ENCODE peak calls at places on chromosomes 3 and 15, in seven cellular contexts. One of them, this sample, is unnamed. For H3K4me1, the result is how much of the 10 kb centered on the place peaks cover.

GRCh38 chr3:195447205-195447604 is 4.4 kb upstream of the ACAP2 start:
- ATAC-seq in left lung: no peak
- ATAC-seq in Panc1: no peak
- ATAC-seq in lower lobe of right lung: no peak
- ATAC-seq in mucosa of descending colon: no peak
- ATAC-seq in upper lobe of right lung: no peak
- ATAC-seq in HCT116: no peak
- ATAC-seq in this sample: no peak

GRCh38 chr15:76642671-76643070 is 262.5 kb downstream of the SCAPER start:
- ATAC-seq in left lung: no peak
- ATAC-seq in Panc1: no peak
- ATAC-seq in lower lobe of right lung: no peak
- ATAC-seq in mucosa of descending colon: no peak
- ATAC-seq in upper lobe of right lung: no peak
- ATAC-seq in HCT116: no peak
- ATAC-seq in this sample: no peak

GRCh38 chr3:30613135-30613825 is 6.9 kb downstream of the TGFBR2 start:
- ATAC-seq in left lung: peak
- ATAC-seq in Panc1: no peak
- ATAC-seq in lower lobe of right lung: no peak
- ATAC-seq in mucosa of descending colon: peak
- ATAC-seq in upper lobe of right lung: peak
- ATAC-seq in HCT116: no peak
- ATAC-seq in this sample: no peak

GRCh38 chr3:188559069-188559410 is 405.1 kb downstream of the LPP start:
- ATAC-seq in left lung: no peak
- ATAC-seq in Panc1: no peak
- ATAC-seq in lower lobe of right lung: no peak
- ATAC-seq in mucosa of descending colon: no peak
- ATAC-seq in upper lobe of right lung: no peak
- ATAC-seq in HCT116: no peak
- ATAC-seq in this sample: no peak

GRCh38 chr3:152879130-152879789 is 44.3 kb downstream of the P2RY1 start:
- ATAC-seq in left lung: no peak
- ATAC-seq in Panc1: no peak
- ATAC-seq in lower lobe of right lung: no peak
- ATAC-seq in mucosa of descending colon: no peak
- ATAC-seq in upper lobe of right lung: no peak
- ATAC-seq in HCT116: no peak
- ATAC-seq in this sample: no peak

GRCh38 chr15:45332694-45333093 is 45.6 kb downstream of the GATM start:
- ATAC-seq in left lung: no peak
- ATAC-seq in Panc1: no peak
- ATAC-seq in lower lobe of right lung: no peak
- ATAC-seq in mucosa of descending colon: no peak
- ATAC-seq in upper lobe of right lung: no peak
- ATAC-seq in HCT116: no peak
- ATAC-seq in this sample: no peak

GRCh38 chr3:130789678-130790340 is 43.2 kb upstream of the PIK3R4 start:
- ATAC-seq in left lung: peak
- ATAC-seq in Panc1: no peak
- ATAC-seq in lower lobe of right lung: no peak
- ATAC-seq in mucosa of descending colon: peak
- ATAC-seq in upper lobe of right lung: peak
- ATAC-seq in HCT116: no peak
- ATAC-seq in this sample: no peak

GRCh38 chr3:175211481-175211880 is 352.3 kb downstream of the NAALADL2 start:
- ATAC-seq in left lung: no peak
- ATAC-seq in Panc1: no peak
- ATAC-seq in lower lobe of right lung: no peak
- ATAC-seq in mucosa of descending colon: no peak
- ATAC-seq in upper lobe of right lung: no peak
- ATAC-seq in HCT116: no peak
- ATAC-seq in this sample: no peak

GRCh38 chr3:24598691-24599090 is 104.0 kb upstream of the THRB start:
- ATAC-seq in left lung: peak
- ATAC-seq in Panc1: no peak
- ATAC-seq in lower lobe of right lung: peak
- ATAC-seq in mucosa of descending colon: peak
- ATAC-seq in upper lobe of right lung: no peak
- ATAC-seq in HCT116: no peak
- ATAC-seq in this sample: no peak

GRCh38 chr3:107429330-107430181 is 52.3 kb downstream of the CCDC54 start:
- ATAC-seq in left lung: peak
- ATAC-seq in Panc1: peak
- ATAC-seq in lower lobe of right lung: peak
- ATAC-seq in mucosa of descending colon: peak
- ATAC-seq in upper lobe of right lung: peak
- ATAC-seq in HCT116: peak
- ATAC-seq in this sample: peak

GRCh38 chr3:48565591-48566400 is 2.2 kb upstream of the UCN2 start:
- ATAC-seq in left lung: no peak
- ATAC-seq in Panc1: peak
- ATAC-seq in lower lobe of right lung: peak
- ATAC-seq in mucosa of descending colon: no peak
- ATAC-seq in upper lobe of right lung: peak
- ATAC-seq in HCT116: peak
- ATAC-seq in this sample: no peak

GRCh38 chr15:25869696-25870095 is 6.6 kb upstream of the ATP10A start:
- ATAC-seq in left lung: no peak
- ATAC-seq in Panc1: no peak
- ATAC-seq in lower lobe of right lung: peak
- ATAC-seq in mucosa of descending colon: no peak
- ATAC-seq in upper lobe of right lung: peak
- ATAC-seq in HCT116: no peak
- ATAC-seq in this sample: no peak

GRCh38 chr15:47293763-47294162 is 423.5 kb upstream of the SEMA6D start:
- ATAC-seq in left lung: peak
- ATAC-seq in Panc1: no peak
- ATAC-seq in lower lobe of right lung: peak
- ATAC-seq in mucosa of descending colon: peak
- ATAC-seq in upper lobe of right lung: peak
- ATAC-seq in HCT116: no peak
- ATAC-seq in this sample: peak

GRCh38 chr3:110989446-110989845 is 82.2 kb upstream of the NECTIN3 start:
- ATAC-seq in left lung: no peak
- ATAC-seq in Panc1: no peak
- ATAC-seq in lower lobe of right lung: no peak
- ATAC-seq in mucosa of descending colon: no peak
- ATAC-seq in upper lobe of right lung: no peak
- ATAC-seq in HCT116: no peak
- ATAC-seq in this sample: no peak

GRCh38 chr3:156693166-156693565 is 18.8 kb downstream of the TIPARP start:
- ATAC-seq in left lung: no peak
- ATAC-seq in Panc1: no peak
- ATAC-seq in lower lobe of right lung: no peak
- ATAC-seq in mucosa of descending colon: no peak
- ATAC-seq in upper lobe of right lung: no peak
- ATAC-seq in HCT116: no peak
- ATAC-seq in this sample: no peak

GRCh38 chr3:81443948-81444347 is 317.5 kb downstream of the GBE1 start:
- ATAC-seq in left lung: peak
- ATAC-seq in Panc1: no peak
- ATAC-seq in lower lobe of right lung: peak
- ATAC-seq in mucosa of descending colon: no peak
- ATAC-seq in upper lobe of right lung: no peak
- ATAC-seq in HCT116: no peak
- ATAC-seq in this sample: peak

GRCh38 chr3:31093608-31093990 is 199.1 kb upstream of the GADL1 start:
- ATAC-seq in left lung: no peak
- ATAC-seq in Panc1: no peak
- ATAC-seq in lower lobe of right lung: no peak
- ATAC-seq in mucosa of descending colon: no peak
- ATAC-seq in upper lobe of right lung: no peak
- ATAC-seq in HCT116: no peak
- ATAC-seq in this sample: no peak

GRCh38 chr3:150739200-150739863 is 23.6 kb downstream of the SIAH2 start:
- ATAC-seq in left lung: no peak
- ATAC-seq in Panc1: no peak
- ATAC-seq in lower lobe of right lung: no peak
- ATAC-seq in mucosa of descending colon: no peak
- ATAC-seq in upper lobe of right lung: no peak
- ATAC-seq in HCT116: no peak
- ATAC-seq in this sample: no peak

GRCh38 chr3:171829841-171830559 is 13.1 kb upstream of the TMEM212 start:
- ATAC-seq in left lung: peak
- ATAC-seq in Panc1: peak
- ATAC-seq in lower lobe of right lung: peak
- ATAC-seq in mucosa of descending colon: peak
- ATAC-seq in upper lobe of right lung: peak
- ATAC-seq in HCT116: peak
- ATAC-seq in this sample: peak

GRCh38 chr3:117681619-117682018 is 972.0 kb downstream of the TUSC7 start:
- ATAC-seq in left lung: peak
- ATAC-seq in Panc1: no peak
- ATAC-seq in lower lobe of right lung: no peak
- ATAC-seq in mucosa of descending colon: no peak
- ATAC-seq in upper lobe of right lung: no peak
- ATAC-seq in HCT116: no peak
- ATAC-seq in this sample: no peak

GRCh38 chr15:101239724-101240136 is 12.1 kb downstream of the CHSY1 start:
- ATAC-seq in left lung: no peak
- ATAC-seq in Panc1: no peak
- ATAC-seq in lower lobe of right lung: no peak
- ATAC-seq in mucosa of descending colon: no peak
- ATAC-seq in upper lobe of right lung: peak
- ATAC-seq in HCT116: no peak
- ATAC-seq in this sample: no peak

GRCh38 chr15:90882781-90883525 is 1.4 kb upstream of the FES start:
- ATAC-seq in left lung: no peak
- ATAC-seq in Panc1: no peak
- ATAC-seq in lower lobe of right lung: no peak
- ATAC-seq in mucosa of descending colon: no peak
- ATAC-seq in upper lobe of right lung: no peak
- ATAC-seq in HCT116: no peak
- ATAC-seq in this sample: no peak

GRCh38 chr3:179107617-179108016 is 36.0 kb upstream of the ZMAT3 start:
- ATAC-seq in left lung: no peak
- ATAC-seq in Panc1: no peak
- ATAC-seq in lower lobe of right lung: no peak
- ATAC-seq in mucosa of descending colon: no peak
- ATAC-seq in upper lobe of right lung: no peak
- ATAC-seq in HCT116: no peak
- ATAC-seq in this sample: no peak

GRCh38 chr15:90479656-90480055 is 50.1 kb upstream of the CRTC3 start:
- ATAC-seq in left lung: peak
- ATAC-seq in Panc1: no peak
- ATAC-seq in lower lobe of right lung: peak
- ATAC-seq in mucosa of descending colon: no peak
- ATAC-seq in upper lobe of right lung: peak
- ATAC-seq in HCT116: peak
- ATAC-seq in this sample: no peak

GRCh38 chr3:50279255-50280016 is 549 bp downstream of the LSMEM2 start:
- ATAC-seq in left lung: no peak
- ATAC-seq in Panc1: no peak
- ATAC-seq in lower lobe of right lung: no peak
- ATAC-seq in mucosa of descending colon: no peak
- ATAC-seq in upper lobe of right lung: peak
- ATAC-seq in HCT116: no peak
- ATAC-seq in this sample: no peak

GRCh38 chr15:56989411-56989924 is 71.0 kb downstream of the TCF12 start:
- ATAC-seq in left lung: peak
- ATAC-seq in Panc1: no peak
- ATAC-seq in lower lobe of right lung: no peak
- ATAC-seq in mucosa of descending colon: no peak
- ATAC-seq in upper lobe of right lung: peak
- ATAC-seq in HCT116: no peak
- ATAC-seq in this sample: no peak

GRCh38 chr3:184795493-184796198 is 16.3 kb upstream of the VPS8 start:
- ATAC-seq in left lung: peak
- ATAC-seq in Panc1: peak
- ATAC-seq in lower lobe of right lung: no peak
- ATAC-seq in mucosa of descending colon: no peak
- ATAC-seq in upper lobe of right lung: peak
- ATAC-seq in HCT116: no peak
- ATAC-seq in this sample: no peak

GRCh38 chr3:27216955-27217552 is 152.1 kb downstream of the NEK10 start:
- ATAC-seq in left lung: no peak
- ATAC-seq in Panc1: no peak
- ATAC-seq in lower lobe of right lung: no peak
- ATAC-seq in mucosa of descending colon: no peak
- ATAC-seq in upper lobe of right lung: no peak
- ATAC-seq in HCT116: peak
- ATAC-seq in this sample: no peak

GRCh38 chr3:105598047-105598796 is 231.5 kb downstream of the ALCAM start:
- ATAC-seq in left lung: no peak
- ATAC-seq in Panc1: no peak
- ATAC-seq in lower lobe of right lung: no peak
- ATAC-seq in mucosa of descending colon: no peak
- ATAC-seq in upper lobe of right lung: no peak
- ATAC-seq in HCT116: peak
- ATAC-seq in this sample: no peak

GRCh38 chr15:96409231-96410138 is 79.0 kb downstream of the NR2F2 start:
- ATAC-seq in left lung: no peak
- ATAC-seq in Panc1: peak
- ATAC-seq in lower lobe of right lung: no peak
- ATAC-seq in mucosa of descending colon: peak
- ATAC-seq in upper lobe of right lung: no peak
- ATAC-seq in HCT116: no peak
- ATAC-seq in this sample: peak

GRCh38 chr3:29409409-29409808 is 128.5 kb downstream of the RBMS3 start:
- ATAC-seq in left lung: no peak
- ATAC-seq in Panc1: no peak
- ATAC-seq in lower lobe of right lung: no peak
- ATAC-seq in mucosa of descending colon: no peak
- ATAC-seq in upper lobe of right lung: no peak
- ATAC-seq in HCT116: no peak
- ATAC-seq in this sample: no peak
- H3K4me1 ChIP-seq in left lung: under half
- H3K4me1 ChIP-seq in Panc1: under half
- H3K4me1 ChIP-seq in lower lobe of right lung: under half
- H3K4me1 ChIP-seq in mucosa of descending colon: under half
- H3K4me1 ChIP-seq in upper lobe of right lung: under half
- H3K4me1 ChIP-seq in HCT116: under half
- H3K4me1 ChIP-seq in this sample: under half

GRCh38 chr3:63961891-63962290 is 49.7 kb upstream of the SCAANT1 start:
- ATAC-seq in left lung: peak
- ATAC-seq in Panc1: peak
- ATAC-seq in lower lobe of right lung: peak
- ATAC-seq in mucosa of descending colon: peak
- ATAC-seq in upper lobe of right lung: peak
- ATAC-seq in HCT116: peak
- ATAC-seq in this sample: no peak
- H3K4me1 ChIP-seq in left lung: half or more
- H3K4me1 ChIP-seq in Panc1: under half
- H3K4me1 ChIP-seq in lower lobe of right lung: half or more
- H3K4me1 ChIP-seq in mucosa of descending colon: under half
- H3K4me1 ChIP-seq in upper lobe of right lung: under half
- H3K4me1 ChIP-seq in HCT116: under half
- H3K4me1 ChIP-seq in this sample: under half

GRCh38 chr3:11581237-11582122 is 62.2 kb downstream of the VGLL4 start:
- ATAC-seq in left lung: peak
- ATAC-seq in Panc1: peak
- ATAC-seq in lower lobe of right lung: peak
- ATAC-seq in mucosa of descending colon: peak
- ATAC-seq in upper lobe of right lung: peak
- ATAC-seq in HCT116: peak
- ATAC-seq in this sample: peak
- H3K4me1 ChIP-seq in left lung: under half
- H3K4me1 ChIP-seq in Panc1: half or more
- H3K4me1 ChIP-seq in lower lobe of right lung: under half
- H3K4me1 ChIP-seq in mucosa of descending colon: under half
- H3K4me1 ChIP-seq in upper lobe of right lung: under half
- H3K4me1 ChIP-seq in HCT116: under half
- H3K4me1 ChIP-seq in this sample: under half

GRCh38 chr3:66435988-66436387 is 64.8 kb downstream of the LRIG1 start:
- ATAC-seq in left lung: no peak
- ATAC-seq in Panc1: no peak
- ATAC-seq in lower lobe of right lung: no peak
- ATAC-seq in mucosa of descending colon: no peak
- ATAC-seq in upper lobe of right lung: no peak
- ATAC-seq in HCT116: no peak
- ATAC-seq in this sample: no peak
- H3K4me1 ChIP-seq in left lung: under half
- H3K4me1 ChIP-seq in Panc1: under half
- H3K4me1 ChIP-seq in lower lobe of right lung: under half
- H3K4me1 ChIP-seq in mucosa of descending colon: under half
- H3K4me1 ChIP-seq in upper lobe of right lung: under half
- H3K4me1 ChIP-seq in HCT116: under half
- H3K4me1 ChIP-seq in this sample: under half

This sample was measured in gastroesophageal sphincter.